ENCODE peak calls at places on chromosomes 13 and 19, in ten cellular contexts. T is fibroblast of pulmonary artery; J is T follicular helper cell; Q is T-helper 2 cell; V is heart right ventricle; X is CD4-positive, CD25-positive, alpha-beta regulatory T cell; H is GM04504; Z is fibroblast of gingiva; M is NCI-H345; O is globus pallidus. F is an unnamed sample.

GRCh38 chr13:111937763-111938375 is 129.1 kb upstream of the SOX1 start:
- DNase-seq in T (no peak), Z (no peak), Q (no peak), H (no peak), M (peak), O (no peak), X (no peak), J (no peak), V (no peak), F (no peak)

GRCh38 chr19:55053735-55054134 is 9.2 kb downstream of the RDH13 start:
- DNase-seq in V (no peak), Q (no peak), M (no peak), O (no peak), J (no peak), X (no peak), T (no peak), H (no peak), Z (no peak), F (no peak)

GRCh38 chr13:85363504-85363903 is 435.7 kb downstream of the SLITRK6 start:
- DNase-seq in V (no peak), X (no peak), J (no peak), T (no peak), Z (no peak), H (no peak), O (no peak), Q (no peak), M (no peak), F (no peak)

GRCh38 chr19:1027953-1028902 is 1.8 kb downstream of the CNN2 start:
- DNase-seq in Z (peak), X (peak), O (no peak), H (peak), J (peak), T (peak), M (peak), Q (no peak), V (peak), F (no peak)

GRCh38 chr13:31054632-31055031 is 107.1 kb downstream of the HSPH1 start:
- DNase-seq in O (no peak), Z (no peak), H (no peak), V (no peak), X (no peak), Q (no peak), J (no peak), M (no peak), T (no peak), F (no peak)

GRCh38 chr13:50521750-50522149 is 321.7 kb downstream of the DLEU7 start:
- DNase-seq in T (peak), H (no peak), M (no peak), Z (peak), O (no peak), V (no peak), J (no peak), X (no peak), Q (no peak), F (no peak)

GRCh38 chr19:12260861-12261260 is 33.8 kb downstream of the ZNF44 start:
- DNase-seq in H (no peak), T (no peak), Q (no peak), J (no peak), M (no peak), O (no peak), Z (no peak), X (no peak), V (no peak), F (no peak)

GRCh38 chr19:48152552-48152951 is 17.6 kb downstream of the LIG1 start:
- DNase-seq in O (peak), X (peak), M (peak), J (peak), T (peak), H (peak), V (peak), Z (peak), Q (peak), F (peak)

GRCh38 chr13:61777281-61777680 is 361.6 kb upstream of the PCDH20 start:
- DNase-seq in T (peak), Q (no peak), X (no peak), V (no peak), Z (no peak), H (no peak), O (peak), J (no peak), M (no peak), F (no peak)

GRCh38 chr13:113048766-113049165 is 56.8 kb upstream of the F7 start:
- DNase-seq in V (no peak), H (no peak), J (no peak), X (no peak), Q (no peak), T (no peak), Z (no peak), M (no peak), O (no peak), F (no peak)

GRCh38 chr13:48505597-48506091 is 27.2 kb downstream of the RCBTB2 start:
- DNase-seq in Z (peak), V (peak), Q (no peak), X (peak), O (peak), J (peak), H (peak), M (no peak), T (no peak), F (no peak)

GRCh38 chr13:31282741-31283455 is 83.1 kb downstream of the B3GLCT start:
- DNase-seq in H (no peak), V (no peak), Z (no peak), M (no peak), Q (no peak), T (peak), X (no peak), O (no peak), J (no peak), F (no peak)

GRCh38 chr13:113418722-113419049 is 34.6 kb downstream of the ADPRHL1 start:
- DNase-seq in T (no peak), X (no peak), O (no peak), Q (no peak), H (no peak), M (no peak), V (no peak), J (no peak), Z (no peak), F (no peak)

F was measured in stimulated activated CD8-positive, alpha-beta memory T cell treated with anti-CD3 and anti-CD28 coated beads, Interleukin-4, amount 100 ng/mL, for 4 hours.